ENCODE peak calls at places on chromosomes 4 and X, in eight cellular contexts. One of them, this sample, is unnamed. For H3K4me1, the result is how much of the 10 kb centered on the place peaks cover.

GRCh38 chr4:85114526-85114925 is 148.0 kb upstream of the WDFY3 start:
- DNase-seq in endodermal cell: no peak
- DNase-seq in neuronal stem cell: no peak
- DNase-seq in endothelial cell of umbilical vein: no peak
- DNase-seq in Karpas-422: no peak
- DNase-seq in colonic mucosa: no peak
- DNase-seq in neural progenitor cell: no peak
- DNase-seq in astrocyte: no peak
- DNase-seq in this sample: no peak

GRCh38 chr4:188695261-188695660 is 556.0 kb downstream of the TRIML1 start:
- DNase-seq in endodermal cell: no peak
- DNase-seq in neuronal stem cell: no peak
- DNase-seq in endothelial cell of umbilical vein: no peak
- DNase-seq in Karpas-422: no peak
- DNase-seq in colonic mucosa: no peak
- DNase-seq in neural progenitor cell: no peak
- DNase-seq in astrocyte: no peak
- DNase-seq in this sample: no peak

GRCh38 chr4:70365479-70365878 is 4.9 kb downstream of the SMR3A start:
- DNase-seq in endodermal cell: no peak
- DNase-seq in neuronal stem cell: no peak
- DNase-seq in endothelial cell of umbilical vein: no peak
- DNase-seq in Karpas-422: no peak
- DNase-seq in colonic mucosa: no peak
- DNase-seq in neural progenitor cell: no peak
- DNase-seq in astrocyte: no peak
- DNase-seq in this sample: peak

GRCh38 chr4:64271601-64272081 is 137.6 kb downstream of the TECRL start:
- DNase-seq in endodermal cell: no peak
- DNase-seq in neuronal stem cell: no peak
- DNase-seq in endothelial cell of umbilical vein: no peak
- DNase-seq in Karpas-422: no peak
- DNase-seq in colonic mucosa: no peak
- DNase-seq in neural progenitor cell: no peak
- DNase-seq in astrocyte: peak
- DNase-seq in this sample: no peak

GRCh38 chr4:109921384-109921808 is 8.7 kb downstream of the EGF start:
- DNase-seq in endodermal cell: peak
- DNase-seq in neuronal stem cell: peak
- DNase-seq in endothelial cell of umbilical vein: no peak
- DNase-seq in Karpas-422: no peak
- DNase-seq in colonic mucosa: no peak
- DNase-seq in neural progenitor cell: peak
- DNase-seq in astrocyte: peak
- DNase-seq in this sample: no peak

GRCh38 chr4:1414831-1415680 is 8.8 kb upstream of the NKX1-1 start:
- DNase-seq in endodermal cell: peak
- DNase-seq in neuronal stem cell: no peak
- DNase-seq in endothelial cell of umbilical vein: no peak
- DNase-seq in Karpas-422: no peak
- DNase-seq in colonic mucosa: peak
- DNase-seq in neural progenitor cell: no peak
- DNase-seq in astrocyte: no peak
- DNase-seq in this sample: no peak

GRCh38 chr4:80814266-80814665 is 216.2 kb upstream of the BMP3 start:
- DNase-seq in endodermal cell: no peak
- DNase-seq in neuronal stem cell: no peak
- DNase-seq in endothelial cell of umbilical vein: no peak
- DNase-seq in Karpas-422: no peak
- DNase-seq in colonic mucosa: no peak
- DNase-seq in neural progenitor cell: no peak
- DNase-seq in astrocyte: no peak
- DNase-seq in this sample: no peak

GRCh38 chr4:54226399-54227260 is 2.5 kb upstream of the PDGFRA start:
- DNase-seq in endodermal cell: peak
- DNase-seq in neuronal stem cell: peak
- DNase-seq in endothelial cell of umbilical vein: no peak
- DNase-seq in Karpas-422: no peak
- DNase-seq in colonic mucosa: peak
- DNase-seq in neural progenitor cell: peak
- DNase-seq in astrocyte: peak
- DNase-seq in this sample: no peak

GRCh38 chr4:111506706-111507105 is 638.5 kb upstream of the FAM241A start:
- DNase-seq in endodermal cell: no peak
- DNase-seq in neuronal stem cell: no peak
- DNase-seq in endothelial cell of umbilical vein: no peak
- DNase-seq in Karpas-422: no peak
- DNase-seq in colonic mucosa: no peak
- DNase-seq in neural progenitor cell: no peak
- DNase-seq in astrocyte: peak
- DNase-seq in this sample: no peak

GRCh38 chrX:16828126-16828908 is 41.8 kb downstream of the RBBP7 start:
- DNase-seq in endodermal cell: no peak
- DNase-seq in neuronal stem cell: no peak
- DNase-seq in endothelial cell of umbilical vein: peak
- DNase-seq in Karpas-422: no peak
- DNase-seq in colonic mucosa: no peak
- DNase-seq in neural progenitor cell: no peak
- DNase-seq in astrocyte: peak
- DNase-seq in this sample: no peak

GRCh38 chrX:103839404-103839803 is 7.3 kb upstream of the RAB9B start:
- DNase-seq in endodermal cell: no peak
- DNase-seq in neuronal stem cell: no peak
- DNase-seq in endothelial cell of umbilical vein: no peak
- DNase-seq in Karpas-422: no peak
- DNase-seq in colonic mucosa: no peak
- DNase-seq in neural progenitor cell: no peak
- DNase-seq in astrocyte: no peak
- DNase-seq in this sample: no peak

GRCh38 chr4:13933163-13933562 is 305.6 kb upstream of the BOD1L1 start:
- DNase-seq in endodermal cell: no peak
- DNase-seq in neuronal stem cell: no peak
- DNase-seq in endothelial cell of umbilical vein: no peak
- DNase-seq in Karpas-422: no peak
- DNase-seq in colonic mucosa: no peak
- DNase-seq in neural progenitor cell: no peak
- DNase-seq in astrocyte: peak
- DNase-seq in this sample: no peak

GRCh38 chr4:162461952-162462351 is 298.2 kb upstream of the FSTL5 start:
- DNase-seq in endodermal cell: no peak
- DNase-seq in neuronal stem cell: no peak
- DNase-seq in endothelial cell of umbilical vein: no peak
- DNase-seq in Karpas-422: peak
- DNase-seq in colonic mucosa: no peak
- DNase-seq in neural progenitor cell: no peak
- DNase-seq in astrocyte: no peak
- DNase-seq in this sample: no peak

GRCh38 chrX:85244411-85245210 is 820 bp downstream of the ZNF711 start:
- DNase-seq in endodermal cell: peak
- DNase-seq in neuronal stem cell: peak
- DNase-seq in endothelial cell of umbilical vein: peak
- DNase-seq in Karpas-422: peak
- DNase-seq in colonic mucosa: peak
- DNase-seq in neural progenitor cell: peak
- DNase-seq in astrocyte: peak
- DNase-seq in this sample: no peak

GRCh38 chrX:74535211-74535621 is 79.2 kb downstream of the RLIM start:
- DNase-seq in endodermal cell: peak
- DNase-seq in neuronal stem cell: no peak
- DNase-seq in endothelial cell of umbilical vein: no peak
- DNase-seq in Karpas-422: no peak
- DNase-seq in colonic mucosa: peak
- DNase-seq in neural progenitor cell: peak
- DNase-seq in astrocyte: peak
- DNase-seq in this sample: no peak

GRCh38 chr4:32462944-32463343 is 1742.8 kb downstream of the PCDH7 start:
- DNase-seq in endodermal cell: peak
- DNase-seq in neuronal stem cell: no peak
- DNase-seq in endothelial cell of umbilical vein: peak
- DNase-seq in Karpas-422: peak
- DNase-seq in colonic mucosa: no peak
- DNase-seq in neural progenitor cell: peak
- DNase-seq in astrocyte: no peak
- DNase-seq in this sample: no peak

GRCh38 chr4:159042097-159042605 is 60.7 kb upstream of the RAPGEF2 start:
- DNase-seq in endodermal cell: no peak
- DNase-seq in neuronal stem cell: no peak
- DNase-seq in endothelial cell of umbilical vein: peak
- DNase-seq in Karpas-422: peak
- DNase-seq in colonic mucosa: peak
- DNase-seq in neural progenitor cell: no peak
- DNase-seq in astrocyte: no peak
- DNase-seq in this sample: no peak

GRCh38 chr4:52712172-52712990 is 38.8 kb downstream of the ERVMER34-1 start:
- DNase-seq in endodermal cell: peak
- DNase-seq in neuronal stem cell: peak
- DNase-seq in endothelial cell of umbilical vein: peak
- DNase-seq in Karpas-422: peak
- DNase-seq in colonic mucosa: peak
- DNase-seq in neural progenitor cell: peak
- DNase-seq in astrocyte: peak
- DNase-seq in this sample: no peak

GRCh38 chr4:4541040-4541631 is 712 bp downstream of the STX18 start:
- DNase-seq in endodermal cell: no peak
- DNase-seq in neuronal stem cell: no peak
- DNase-seq in endothelial cell of umbilical vein: peak
- DNase-seq in Karpas-422: peak
- DNase-seq in colonic mucosa: peak
- DNase-seq in neural progenitor cell: no peak
- DNase-seq in astrocyte: peak
- DNase-seq in this sample: no peak

GRCh38 chr4:68869274-68869773 is 53.5 kb downstream of the UGT2B10 start:
- DNase-seq in endodermal cell: no peak
- DNase-seq in neuronal stem cell: no peak
- DNase-seq in endothelial cell of umbilical vein: no peak
- DNase-seq in Karpas-422: no peak
- DNase-seq in colonic mucosa: no peak
- DNase-seq in neural progenitor cell: no peak
- DNase-seq in astrocyte: no peak
- DNase-seq in this sample: no peak

GRCh38 chr4:68861057-68861456 is 45.3 kb downstream of the UGT2B10 start:
- DNase-seq in endodermal cell: no peak
- DNase-seq in neuronal stem cell: no peak
- DNase-seq in endothelial cell of umbilical vein: no peak
- DNase-seq in Karpas-422: no peak
- DNase-seq in colonic mucosa: no peak
- DNase-seq in neural progenitor cell: no peak
- DNase-seq in astrocyte: no peak
- DNase-seq in this sample: no peak

GRCh38 chr4:68865178-68865638 is 49.4 kb downstream of the UGT2B10 start:
- DNase-seq in endodermal cell: no peak
- DNase-seq in neuronal stem cell: no peak
- DNase-seq in endothelial cell of umbilical vein: no peak
- DNase-seq in Karpas-422: no peak
- DNase-seq in colonic mucosa: no peak
- DNase-seq in neural progenitor cell: no peak
- DNase-seq in astrocyte: no peak
- DNase-seq in this sample: no peak

GRCh38 chr4:68864438-68865177 is 48.8 kb downstream of the UGT2B10 start:
- DNase-seq in endodermal cell: no peak
- DNase-seq in neuronal stem cell: no peak
- DNase-seq in endothelial cell of umbilical vein: no peak
- DNase-seq in Karpas-422: no peak
- DNase-seq in colonic mucosa: peak
- DNase-seq in neural progenitor cell: no peak
- DNase-seq in astrocyte: no peak
- DNase-seq in this sample: no peak

DNA sequence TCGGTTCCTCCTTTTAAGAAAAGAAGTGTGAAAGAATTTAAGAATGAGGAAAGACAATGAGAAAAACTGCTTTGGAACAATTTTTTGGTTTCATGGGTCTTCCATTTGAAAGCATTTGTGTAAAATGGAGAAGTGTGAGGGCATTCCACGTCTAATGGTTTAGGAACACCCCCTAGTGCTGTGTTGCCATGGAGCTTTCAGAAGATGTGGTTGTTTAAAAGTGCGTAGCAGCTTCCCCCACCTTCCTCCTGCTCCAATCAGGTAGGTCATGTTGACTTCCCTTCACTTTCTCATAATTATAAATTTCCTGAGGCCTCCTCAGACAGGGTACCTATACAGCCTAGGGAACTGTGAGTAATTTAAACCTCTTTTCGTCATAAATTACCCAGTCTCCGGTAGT is 50.0 kb downstream of the UGT2B10 start:
- DNase-seq in endodermal cell: no peak
- DNase-seq in neuronal stem cell: no peak
- DNase-seq in endothelial cell of umbilical vein: no peak
- DNase-seq in Karpas-422: no peak
- DNase-seq in colonic mucosa: no peak
- DNase-seq in neural progenitor cell: no peak
- DNase-seq in astrocyte: no peak
- DNase-seq in this sample: no peak
- H3K4me1 ChIP-seq in endodermal cell: under half
- H3K4me1 ChIP-seq in neuronal stem cell: under half
- H3K4me1 ChIP-seq in endothelial cell of umbilical vein: under half
- H3K4me1 ChIP-seq in Karpas-422: under half
- H3K4me1 ChIP-seq in colonic mucosa: under half
- H3K4me1 ChIP-seq in neural progenitor cell: under half
- H3K4me1 ChIP-seq in astrocyte: under half
- H3K4me1 ChIP-seq in this sample: under half

DNA sequence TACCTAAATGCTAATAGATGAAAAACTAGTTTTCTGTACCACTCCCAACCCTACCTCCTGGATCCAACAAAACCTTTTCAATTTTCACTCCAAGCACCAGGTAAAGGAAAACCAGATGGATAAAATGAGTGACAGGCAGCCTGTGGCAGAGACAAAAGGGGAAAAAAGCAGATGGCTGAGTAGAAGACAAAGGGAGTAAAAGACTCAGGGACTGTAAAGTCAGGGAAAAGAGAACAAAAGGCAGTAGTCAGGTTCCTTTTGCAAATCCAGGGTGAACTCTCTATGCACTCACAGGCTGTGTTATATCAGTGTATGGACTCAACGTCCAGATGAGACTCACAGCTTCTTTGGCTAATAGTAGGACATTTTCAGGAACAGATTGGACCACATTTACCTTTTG is 54.2 kb downstream of the QRFPR start:
- DNase-seq in endodermal cell: no peak
- DNase-seq in neuronal stem cell: peak
- DNase-seq in endothelial cell of umbilical vein: no peak
- DNase-seq in Karpas-422: no peak
- DNase-seq in colonic mucosa: no peak
- DNase-seq in neural progenitor cell: peak
- DNase-seq in astrocyte: no peak
- DNase-seq in this sample: no peak
- H3K9ac ChIP-seq in endodermal cell: no peak
- H3K9ac ChIP-seq in neuronal stem cell: no peak
- H3K9ac ChIP-seq in endothelial cell of umbilical vein: no peak
- H3K9ac ChIP-seq in Karpas-422: no peak
- H3K9ac ChIP-seq in colonic mucosa: no peak
- H3K9ac ChIP-seq in neural progenitor cell: no peak
- H3K9ac ChIP-seq in astrocyte: no peak
- H3K9ac ChIP-seq in this sample: no peak

GRCh38 chrX:13473666-13474516 is 95.5 kb upstream of the EGFL6 start:
- DNase-seq in endodermal cell: no peak
- DNase-seq in neuronal stem cell: no peak
- DNase-seq in endothelial cell of umbilical vein: no peak
- DNase-seq in Karpas-422: no peak
- DNase-seq in colonic mucosa: no peak
- DNase-seq in neural progenitor cell: peak
- DNase-seq in astrocyte: no peak
- DNase-seq in this sample: no peak
- H3K4me1 ChIP-seq in endodermal cell: under half
- H3K4me1 ChIP-seq in neuronal stem cell: under half
- H3K4me1 ChIP-seq in endothelial cell of umbilical vein: under half
- H3K4me1 ChIP-seq in Karpas-422: under half
- H3K4me1 ChIP-seq in colonic mucosa: under half
- H3K4me1 ChIP-seq in neural progenitor cell: under half
- H3K4me1 ChIP-seq in astrocyte: under half
- H3K4me1 ChIP-seq in this sample: under half

GRCh38 chrX:153032397-153033118 is 23.7 kb upstream of the PNMA3 start:
- DNase-seq in endodermal cell: peak
- DNase-seq in neuronal stem cell: peak
- DNase-seq in endothelial cell of umbilical vein: peak
- DNase-seq in Karpas-422: peak
- DNase-seq in colonic mucosa: peak
- DNase-seq in neural progenitor cell: peak
- DNase-seq in astrocyte: no peak
- DNase-seq in this sample: no peak
- H3K9ac ChIP-seq in endodermal cell: no peak
- H3K9ac ChIP-seq in neuronal stem cell: no peak
- H3K9ac ChIP-seq in endothelial cell of umbilical vein: peak
- H3K9ac ChIP-seq in Karpas-422: peak
- H3K9ac ChIP-seq in colonic mucosa: no peak
- H3K9ac ChIP-seq in neural progenitor cell: no peak
- H3K9ac ChIP-seq in astrocyte: peak
- H3K9ac ChIP-seq in this sample: no peak

This sample was measured in keratinocyte.